ENCODE peak calls at places on chromosomes 7 and 10, in four cellular contexts. One of them, this sample, is unnamed.

GRCh38 chr10:3173173-3173878 is 744 bp upstream of the PITRM1 start:
- DNase-seq in K562: peak
- DNase-seq in HL-60: peak
- DNase-seq in GM12878: no peak
- DNase-seq in this sample: peak

GRCh38 chr7:2761131-2761624 is 73.2 kb downstream of the AMZ1 start:
- DNase-seq in K562: no peak
- DNase-seq in HL-60: no peak
- DNase-seq in GM12878: no peak
- DNase-seq in this sample: no peak

GRCh38 chr10:52419281-52419680 is 105.2 kb downstream of the DKK1 start:
- DNase-seq in K562: no peak
- DNase-seq in HL-60: no peak
- DNase-seq in GM12878: no peak
- DNase-seq in this sample: no peak

GRCh38 chr10:32990811-32991210 is 32.8 kb upstream of the ITGB1 start:
- DNase-seq in K562: no peak
- DNase-seq in HL-60: no peak
- DNase-seq in GM12878: no peak
- DNase-seq in this sample: no peak

GRCh38 chr10:61140765-61141392 is 196.9 kb upstream of the RHOBTB1 start:
- DNase-seq in K562: peak
- DNase-seq in HL-60: peak
- DNase-seq in GM12878: no peak
- DNase-seq in this sample: no peak

GRCh38 chr7:71507665-71508064 is 375.7 kb downstream of the GALNT17 start:
- DNase-seq in K562: no peak
- DNase-seq in HL-60: no peak
- DNase-seq in GM12878: no peak
- DNase-seq in this sample: no peak

GRCh38 chr10:132021046-132021445 is 39.3 kb upstream of the BNIP3 start:
- DNase-seq in K562: no peak
- DNase-seq in HL-60: no peak
- DNase-seq in GM12878: no peak
- DNase-seq in this sample: no peak

GRCh38 chr7:111535142-111535541 is 27.1 kb downstream of the IMMP2L start:
- DNase-seq in K562: no peak
- DNase-seq in HL-60: no peak
- DNase-seq in GM12878: no peak
- DNase-seq in this sample: no peak

GRCh38 chr10:101141622-101142532 is 10.8 kb downstream of the TLX1 start:
- DNase-seq in K562: peak
- DNase-seq in HL-60: peak
- DNase-seq in GM12878: peak
- DNase-seq in this sample: peak

GRCh38 chr10:100882251-100882643 is 30.5 kb upstream of the SLF2 start:
- DNase-seq in K562: no peak
- DNase-seq in HL-60: no peak
- DNase-seq in GM12878: no peak
- DNase-seq in this sample: no peak

GRCh38 chr10:61970182-61971015 is 68.9 kb downstream of the ARID5B start:
- DNase-seq in K562: no peak
- DNase-seq in HL-60: no peak
- DNase-seq in GM12878: no peak
- DNase-seq in this sample: no peak

GRCh38 chr7:46315891-46316290 is 394.8 kb upstream of the IGFBP3 start:
- DNase-seq in K562: no peak
- DNase-seq in HL-60: no peak
- DNase-seq in GM12878: no peak
- DNase-seq in this sample: no peak

GRCh38 chr7:30074422-30075030 is 46.3 kb downstream of the PLEKHA8 start:
- DNase-seq in K562: peak
- DNase-seq in HL-60: no peak
- DNase-seq in GM12878: no peak
- DNase-seq in this sample: no peak

GRCh38 chr10:4213441-4213840 is 428.4 kb upstream of the KLF6 start:
- DNase-seq in K562: no peak
- DNase-seq in HL-60: no peak
- DNase-seq in GM12878: no peak
- DNase-seq in this sample: no peak

GRCh38 chr7:155722936-155723335 is 78.5 kb downstream of the RBM33 start:
- DNase-seq in K562: no peak
- DNase-seq in HL-60: no peak
- DNase-seq in GM12878: no peak
- DNase-seq in this sample: no peak

GRCh38 chr7:121494531-121494930 is 98.4 kb upstream of the FAM3C start:
- DNase-seq in K562: no peak
- DNase-seq in HL-60: no peak
- DNase-seq in GM12878: no peak
- DNase-seq in this sample: no peak

GRCh38 chr7:81161459-81162075 is 242.7 kb upstream of the SEMA3C start:
- DNase-seq in K562: peak
- DNase-seq in HL-60: peak
- DNase-seq in GM12878: no peak
- DNase-seq in this sample: no peak

GRCh38 chr7:47485640-47486435 is 96.1 kb downstream of the TNS3 start:
- DNase-seq in K562: no peak
- DNase-seq in HL-60: no peak
- DNase-seq in GM12878: no peak
- DNase-seq in this sample: no peak

GRCh38 chr7:68823996-68824780 is 774.1 kb upstream of the AUTS2 start:
- DNase-seq in K562: no peak
- DNase-seq in HL-60: no peak
- DNase-seq in GM12878: no peak
- DNase-seq in this sample: no peak

GRCh38 chr7:23158546-23158945 is 23.3 kb upstream of the NUP42 start:
- DNase-seq in K562: no peak
- DNase-seq in HL-60: no peak
- DNase-seq in GM12878: no peak
- DNase-seq in this sample: no peak

GRCh38 chr7:84237533-84238173 is 43.1 kb upstream of the SEMA3A start:
- DNase-seq in K562: no peak
- DNase-seq in HL-60: no peak
- DNase-seq in GM12878: no peak
- DNase-seq in this sample: no peak

GRCh38 chr10:87544750-87545149 is 40.1 kb downstream of the MINPP1 start:
- DNase-seq in K562: no peak
- DNase-seq in HL-60: no peak
- DNase-seq in GM12878: no peak
- DNase-seq in this sample: no peak

GRCh38 chr10:102935510-102935909 is 17.4 kb downstream of the CNNM2 start:
- DNase-seq in K562: no peak
- DNase-seq in HL-60: no peak
- DNase-seq in GM12878: no peak
- DNase-seq in this sample: no peak

GRCh38 chr7:4119848-4120247 is 562.2 kb upstream of the FOXK1 start:
- DNase-seq in K562: no peak
- DNase-seq in HL-60: no peak
- DNase-seq in GM12878: no peak
- DNase-seq in this sample: no peak

GRCh38 chr10:23408330-23408976 is 30.4 kb upstream of the OTUD1 start:
- DNase-seq in K562: no peak
- DNase-seq in HL-60: no peak
- DNase-seq in GM12878: no peak
- DNase-seq in this sample: no peak

GRCh38 chr7:112101083-112101846 is 104.9 kb downstream of the DOCK4 start:
- DNase-seq in K562: no peak
- DNase-seq in HL-60: no peak
- DNase-seq in GM12878: no peak
- DNase-seq in this sample: no peak

GRCh38 chr7:99461221-99461620 is 4.7 kb downstream of the ATP5MF start:
- DNase-seq in K562: no peak
- DNase-seq in HL-60: no peak
- DNase-seq in GM12878: no peak
- DNase-seq in this sample: no peak

GRCh38 chr10:374354-374753 is 239.1 kb downstream of the ZMYND11 start:
- DNase-seq in K562: no peak
- DNase-seq in HL-60: no peak
- DNase-seq in GM12878: no peak
- DNase-seq in this sample: no peak

GRCh38 chr7:106092204-106092603 is 19.9 kb downstream of the SYPL1 start:
- DNase-seq in K562: no peak
- DNase-seq in HL-60: no peak
- DNase-seq in GM12878: no peak
- DNase-seq in this sample: no peak

GRCh38 chr7:151410405-151411390 is 860 bp upstream of the WDR86 start:
- DNase-seq in K562: no peak
- DNase-seq in HL-60: no peak
- DNase-seq in GM12878: no peak
- DNase-seq in this sample: peak

GRCh38 chr10:35203744-35204143 is 77.1 kb downstream of the CREM start:
- DNase-seq in K562: no peak
- DNase-seq in HL-60: no peak
- DNase-seq in GM12878: no peak
- DNase-seq in this sample: no peak

GRCh38 chr7:46449743-46450142 is 528.7 kb upstream of the IGFBP3 start:
- DNase-seq in K562: no peak
- DNase-seq in HL-60: no peak
- DNase-seq in GM12878: no peak
- DNase-seq in this sample: no peak

GRCh38 chr10:133461841-133462240 is 8.1 kb downstream of the SCART1 start:
- DNase-seq in K562: no peak
- DNase-seq in HL-60: no peak
- DNase-seq in GM12878: no peak
- DNase-seq in this sample: no peak

GRCh38 chr10:60872451-60872850 is 71.5 kb downstream of the RHOBTB1 start:
- DNase-seq in K562: no peak
- DNase-seq in HL-60: no peak
- DNase-seq in GM12878: no peak
- DNase-seq in this sample: no peak

GRCh38 chr10:86370006-86370585 is 3.5 kb upstream of the GRID1 start:
- DNase-seq in K562: no peak
- DNase-seq in HL-60: no peak
- DNase-seq in GM12878: no peak
- DNase-seq in this sample: no peak

GRCh38 chr7:70072220-70072619 is 473.9 kb downstream of the AUTS2 start:
- DNase-seq in K562: no peak
- DNase-seq in HL-60: no peak
- DNase-seq in GM12878: no peak
- DNase-seq in this sample: no peak

GRCh38 chr10:8511026-8511425 is 456.5 kb downstream of the GATA3 start:
- DNase-seq in K562: no peak
- DNase-seq in HL-60: no peak
- DNase-seq in GM12878: no peak
- DNase-seq in this sample: no peak

GRCh38 chr7:46197833-46198540 is 276.9 kb upstream of the IGFBP3 start:
- DNase-seq in K562: no peak
- DNase-seq in HL-60: no peak
- DNase-seq in GM12878: no peak
- DNase-seq in this sample: no peak

GRCh38 chr10:89341136-89341535 is 13.3 kb downstream of the IFIT3 start:
- DNase-seq in K562: no peak
- DNase-seq in HL-60: no peak
- DNase-seq in GM12878: no peak
- DNase-seq in this sample: no peak

GRCh38 chr10:89346264-89346971 is 18.6 kb downstream of the IFIT3 start:
- DNase-seq in K562: no peak
- DNase-seq in HL-60: peak
- DNase-seq in GM12878: no peak
- DNase-seq in this sample: no peak

GRCh38 chr10:89339860-89340259 is 12.1 kb downstream of the IFIT3 start:
- DNase-seq in K562: no peak
- DNase-seq in HL-60: no peak
- DNase-seq in GM12878: no peak
- DNase-seq in this sample: no peak

GRCh38 chr10:89338717-89339116 is 10.9 kb downstream of the IFIT3 start:
- DNase-seq in K562: no peak
- DNase-seq in HL-60: no peak
- DNase-seq in GM12878: no peak
- DNase-seq in this sample: no peak

GRCh38 chr10:89342219-89342966 is 14.6 kb downstream of the IFIT3 start:
- DNase-seq in K562: no peak
- DNase-seq in HL-60: no peak
- DNase-seq in GM12878: no peak
- DNase-seq in this sample: no peak
- TF ChIP-seq SPI1 in K562: no peak
- TF ChIP-seq SPI1 in HL-60: no peak
- TF ChIP-seq SPI1 in GM12878: no peak
- TF ChIP-seq SPI1 in this sample: no peak

GRCh38 chr10:90179696-90180407 is 478.5 kb downstream of the KIF20B start:
- DNase-seq in K562: no peak
- DNase-seq in HL-60: peak
- DNase-seq in GM12878: no peak
- DNase-seq in this sample: no peak
- TF ChIP-seq POLR2AphosphoS5 in K562: no peak
- TF ChIP-seq POLR2AphosphoS5 in HL-60: no peak
- TF ChIP-seq POLR2AphosphoS5 in GM12878: no peak
- TF ChIP-seq POLR2AphosphoS5 in this sample: no peak

GRCh38 chr10:127013251-127013656 is 108.0 kb downstream of the DOCK1 start:
- DNase-seq in K562: no peak
- DNase-seq in HL-60: no peak
- DNase-seq in GM12878: no peak
- DNase-seq in this sample: no peak
- TF ChIP-seq SPI1 in K562: no peak
- TF ChIP-seq SPI1 in HL-60: no peak
- TF ChIP-seq SPI1 in GM12878: no peak
- TF ChIP-seq SPI1 in this sample: no peak

DNA sequence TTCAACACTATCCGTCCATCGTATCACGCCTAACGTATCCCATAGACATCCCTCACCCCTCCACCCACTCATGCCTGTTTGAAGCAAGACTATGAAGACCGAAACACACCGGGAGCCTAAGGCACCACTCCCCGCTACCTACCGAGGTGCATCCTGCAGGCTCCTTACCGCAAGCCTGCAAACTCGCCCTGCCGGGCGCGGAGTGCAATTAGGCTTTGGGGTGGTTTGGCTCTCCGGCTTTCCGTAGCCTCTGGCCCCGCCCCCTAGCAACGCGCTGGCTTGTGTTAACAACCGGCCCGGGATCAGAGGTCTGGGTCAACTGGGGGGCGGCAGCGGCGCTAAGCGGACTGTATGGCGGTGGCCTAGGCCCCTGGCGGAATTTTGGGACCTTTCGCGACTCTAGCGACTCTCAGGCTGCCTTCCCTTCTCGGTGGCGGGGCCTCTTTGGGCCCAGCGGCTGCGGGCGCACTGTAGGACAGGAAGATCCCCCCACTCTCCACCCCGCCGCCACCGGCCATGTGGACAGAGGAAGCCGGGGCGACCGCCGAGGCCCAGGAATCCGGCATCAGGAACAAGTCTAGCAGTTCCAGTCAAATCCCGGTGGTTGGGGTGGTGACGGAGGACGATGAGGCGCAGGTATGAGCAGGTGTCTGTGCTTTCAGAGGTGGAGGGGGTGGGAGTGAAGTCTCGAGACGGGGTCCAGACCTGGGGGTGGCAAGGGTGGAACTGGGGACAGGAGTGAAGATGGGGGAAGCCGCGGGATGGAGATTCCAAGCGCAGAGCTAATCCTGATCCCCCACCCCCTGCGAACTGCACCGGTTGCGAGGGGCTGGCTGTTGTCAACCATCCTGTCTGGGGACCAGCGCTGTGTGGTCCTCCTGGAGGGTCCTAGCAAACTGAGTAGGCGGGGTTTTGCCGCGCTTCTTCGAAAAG is at the start of gene CFAP69:
- DNase-seq in K562: peak
- DNase-seq in HL-60: peak
- DNase-seq in GM12878: peak
- DNase-seq in this sample: peak
- TF ChIP-seq POLR2AphosphoS5 in K562: peak
- TF ChIP-seq POLR2AphosphoS5 in HL-60: no peak
- TF ChIP-seq POLR2AphosphoS5 in GM12878: no peak
- TF ChIP-seq POLR2AphosphoS5 in this sample: no peak

GRCh38 chr10:26064106-26064505 is 130.1 kb downstream of the MYO3A start:
- DNase-seq in K562: no peak
- DNase-seq in HL-60: no peak
- DNase-seq in GM12878: no peak
- DNase-seq in this sample: no peak
- TF ChIP-seq SPI1 in K562: no peak
- TF ChIP-seq SPI1 in HL-60: no peak
- TF ChIP-seq SPI1 in GM12878: no peak
- TF ChIP-seq SPI1 in this sample: no peak

This sample was measured in GM12891.